ENCODE peak calls at places on chromosomes 11 and 22, in ten cellular contexts. One of them, this sample, is unnamed. For H3K4me1, the result is how much of the 10 kb centered on the place peaks cover.

GRCh38 chr11:128695539-128696221 is 1.8 kb downstream of the FLI1 start:
- DNase-seq in pancreas: no peak
- DNase-seq in CD4-positive, CD25-positive, alpha-beta regulatory T cell: peak
- DNase-seq in spleen: peak
- DNase-seq in OCI-LY7: peak
- DNase-seq in PC-9: no peak
- DNase-seq in adrenal gland: peak
- DNase-seq in psoas muscle: no peak
- DNase-seq in A549: no peak
- DNase-seq in lower lobe of right lung: peak
- DNase-seq in this sample: peak

GRCh38 chr11:78647986-78648875 is 73.6 kb upstream of the NARS2 start:
- DNase-seq in adrenal gland: no peak
- DNase-seq in pancreas: no peak
- DNase-seq in lower lobe of right lung: no peak
- DNase-seq in OCI-LY7: no peak
- DNase-seq in psoas muscle: no peak
- DNase-seq in CD4-positive, CD25-positive, alpha-beta regulatory T cell: no peak
- DNase-seq in spleen: no peak
- DNase-seq in A549: no peak
- DNase-seq in PC-9: no peak
- DNase-seq in this sample: no peak

GRCh38 chr11:66286699-66287098 is 2.2 kb downstream of the YIF1A start:
- DNase-seq in pancreas: peak
- DNase-seq in lower lobe of right lung: no peak
- DNase-seq in A549: no peak
- DNase-seq in CD4-positive, CD25-positive, alpha-beta regulatory T cell: no peak
- DNase-seq in adrenal gland: no peak
- DNase-seq in OCI-LY7: no peak
- DNase-seq in spleen: no peak
- DNase-seq in PC-9: no peak
- DNase-seq in psoas muscle: no peak
- DNase-seq in this sample: no peak

GRCh38 chr11:125072210-125072960 is 9.3 kb downstream of the SLC37A2 start:
- DNase-seq in psoas muscle: no peak
- DNase-seq in pancreas: no peak
- DNase-seq in adrenal gland: no peak
- DNase-seq in OCI-LY7: peak
- DNase-seq in CD4-positive, CD25-positive, alpha-beta regulatory T cell: no peak
- DNase-seq in lower lobe of right lung: peak
- DNase-seq in spleen: peak
- DNase-seq in PC-9: no peak
- DNase-seq in A549: no peak
- DNase-seq in this sample: no peak

GRCh38 chr11:1283906-1284305 is 25.5 kb downstream of the TOLLIP start:
- DNase-seq in adrenal gland: no peak
- DNase-seq in pancreas: no peak
- DNase-seq in spleen: peak
- DNase-seq in OCI-LY7: no peak
- DNase-seq in PC-9: no peak
- DNase-seq in A549: no peak
- DNase-seq in lower lobe of right lung: peak
- DNase-seq in psoas muscle: no peak
- DNase-seq in CD4-positive, CD25-positive, alpha-beta regulatory T cell: no peak
- DNase-seq in this sample: no peak

GRCh38 chr22:39821008-39821407 is 72.6 kb downstream of the ENTHD1 start:
- DNase-seq in PC-9: no peak
- DNase-seq in CD4-positive, CD25-positive, alpha-beta regulatory T cell: no peak
- DNase-seq in lower lobe of right lung: no peak
- DNase-seq in pancreas: no peak
- DNase-seq in spleen: no peak
- DNase-seq in adrenal gland: no peak
- DNase-seq in A549: no peak
- DNase-seq in psoas muscle: no peak
- DNase-seq in OCI-LY7: no peak
- DNase-seq in this sample: no peak

GRCh38 chr11:76337918-76338317 is 43.0 kb downstream of the THAP12 start:
- DNase-seq in lower lobe of right lung: no peak
- DNase-seq in pancreas: no peak
- DNase-seq in CD4-positive, CD25-positive, alpha-beta regulatory T cell: no peak
- DNase-seq in psoas muscle: no peak
- DNase-seq in PC-9: no peak
- DNase-seq in adrenal gland: no peak
- DNase-seq in spleen: no peak
- DNase-seq in OCI-LY7: no peak
- DNase-seq in A549: no peak
- DNase-seq in this sample: no peak

GRCh38 chr11:77636738-77637344 is 753 bp downstream of the CLNS1A start:
- DNase-seq in spleen: no peak
- DNase-seq in A549: no peak
- DNase-seq in adrenal gland: no peak
- DNase-seq in psoas muscle: no peak
- DNase-seq in lower lobe of right lung: no peak
- DNase-seq in PC-9: no peak
- DNase-seq in pancreas: no peak
- DNase-seq in CD4-positive, CD25-positive, alpha-beta regulatory T cell: no peak
- DNase-seq in OCI-LY7: peak
- DNase-seq in this sample: no peak

GRCh38 chr22:47630741-47631534 is 868.5 kb downstream of the TBC1D22A start:
- DNase-seq in psoas muscle: no peak
- DNase-seq in CD4-positive, CD25-positive, alpha-beta regulatory T cell: no peak
- DNase-seq in adrenal gland: no peak
- DNase-seq in lower lobe of right lung: no peak
- DNase-seq in spleen: no peak
- DNase-seq in pancreas: no peak
- DNase-seq in PC-9: no peak
- DNase-seq in OCI-LY7: no peak
- DNase-seq in A549: no peak
- DNase-seq in this sample: no peak

GRCh38 chr22:25002241-25002985 is 49.9 kb downstream of the KIAA1671 start:
- DNase-seq in A549: no peak
- DNase-seq in CD4-positive, CD25-positive, alpha-beta regulatory T cell: peak
- DNase-seq in pancreas: no peak
- DNase-seq in lower lobe of right lung: no peak
- DNase-seq in OCI-LY7: no peak
- DNase-seq in PC-9: no peak
- DNase-seq in adrenal gland: no peak
- DNase-seq in psoas muscle: no peak
- DNase-seq in spleen: no peak
- DNase-seq in this sample: no peak

GRCh38 chr11:79362358-79362757 is 78.5 kb downstream of the TENM4 start:
- DNase-seq in spleen: no peak
- DNase-seq in PC-9: no peak
- DNase-seq in OCI-LY7: no peak
- DNase-seq in adrenal gland: no peak
- DNase-seq in pancreas: no peak
- DNase-seq in CD4-positive, CD25-positive, alpha-beta regulatory T cell: no peak
- DNase-seq in lower lobe of right lung: no peak
- DNase-seq in psoas muscle: no peak
- DNase-seq in A549: no peak
- DNase-seq in this sample: no peak

GRCh38 chr22:22877523-22878210 is 9.9 kb upstream of the IGLL5 start:
- DNase-seq in adrenal gland: peak
- DNase-seq in PC-9: peak
- DNase-seq in CD4-positive, CD25-positive, alpha-beta regulatory T cell: peak
- DNase-seq in lower lobe of right lung: no peak
- DNase-seq in A549: peak
- DNase-seq in psoas muscle: peak
- DNase-seq in OCI-LY7: peak
- DNase-seq in pancreas: peak
- DNase-seq in spleen: peak
- DNase-seq in this sample: peak

DNA sequence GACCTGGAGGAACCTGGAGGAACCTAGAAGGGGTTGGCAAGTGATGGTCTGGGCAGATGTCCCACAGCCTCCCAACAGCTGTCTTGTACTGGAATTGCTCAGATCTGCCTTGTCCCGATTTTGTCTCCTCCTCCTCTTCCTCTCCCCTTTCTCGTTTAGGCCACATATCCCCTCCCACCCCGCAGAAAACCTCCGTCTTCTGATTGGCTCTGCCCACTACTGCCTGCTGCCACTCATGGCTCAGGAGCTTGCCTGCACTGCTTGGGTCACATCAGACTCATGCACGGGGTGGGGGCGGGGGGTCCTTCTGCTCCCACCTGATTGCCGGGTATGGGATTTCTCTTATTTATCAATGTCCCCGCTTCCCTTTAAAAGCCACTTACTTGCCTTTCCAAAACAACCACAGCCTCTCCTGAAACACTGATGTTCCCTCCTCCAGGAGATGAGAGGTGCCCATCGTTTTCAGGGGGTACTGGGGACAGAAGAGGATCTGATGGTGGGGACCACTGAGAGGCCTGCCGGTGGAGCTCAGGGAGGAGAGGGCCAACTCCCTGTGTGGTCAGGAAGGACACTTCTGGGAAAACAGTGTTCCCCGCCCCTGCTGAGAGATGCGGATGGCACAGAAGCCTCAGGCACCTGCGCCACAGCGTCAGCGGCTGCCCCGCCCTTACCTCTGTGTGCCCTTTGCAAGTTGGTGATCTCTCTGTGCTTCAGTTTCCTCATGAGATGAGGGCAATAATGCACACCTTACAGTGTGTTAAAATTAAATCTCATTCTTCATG is 14.7 kb downstream of the TOM1 start:
- DNase-seq in adrenal gland: no peak
- DNase-seq in lower lobe of right lung: no peak
- DNase-seq in PC-9: peak
- DNase-seq in psoas muscle: no peak
- DNase-seq in OCI-LY7: no peak
- DNase-seq in pancreas: no peak
- DNase-seq in A549: no peak
- DNase-seq in spleen: peak
- DNase-seq in CD4-positive, CD25-positive, alpha-beta regulatory T cell: peak
- DNase-seq in this sample: no peak
- H3K4me1 ChIP-seq in adrenal gland: under half
- H3K4me1 ChIP-seq in lower lobe of right lung: under half
- H3K4me1 ChIP-seq in PC-9: half or more
- H3K4me1 ChIP-seq in psoas muscle: half or more
- H3K4me1 ChIP-seq in OCI-LY7: under half
- H3K4me1 ChIP-seq in pancreas: under half
- H3K4me1 ChIP-seq in A549: under half
- H3K4me1 ChIP-seq in spleen: half or more
- H3K4me1 ChIP-seq in CD4-positive, CD25-positive, alpha-beta regulatory T cell: half or more
- H3K4me1 ChIP-seq in this sample: under half

GRCh38 chr11:123246749-123247497 is 51.9 kb upstream of the CLMP start:
- DNase-seq in OCI-LY7: peak
- DNase-seq in CD4-positive, CD25-positive, alpha-beta regulatory T cell: peak
- DNase-seq in PC-9: peak
- DNase-seq in pancreas: peak
- DNase-seq in A549: peak
- DNase-seq in adrenal gland: peak
- DNase-seq in spleen: peak
- DNase-seq in lower lobe of right lung: peak
- DNase-seq in psoas muscle: peak
- DNase-seq in this sample: peak
- H3K4me3 ChIP-seq in OCI-LY7: no peak
- H3K4me3 ChIP-seq in CD4-positive, CD25-positive, alpha-beta regulatory T cell: peak
- H3K4me3 ChIP-seq in PC-9: no peak
- H3K4me3 ChIP-seq in pancreas: no peak
- H3K4me3 ChIP-seq in A549: no peak
- H3K4me3 ChIP-seq in adrenal gland: no peak
- H3K4me3 ChIP-seq in spleen: no peak
- H3K4me3 ChIP-seq in lower lobe of right lung: no peak
- H3K4me3 ChIP-seq in psoas muscle: peak
- H3K4me3 ChIP-seq in this sample: no peak

GRCh38 chr11:8941341-8942103 is 1.3 kb downstream of the ASCL3 start:
- DNase-seq in CD4-positive, CD25-positive, alpha-beta regulatory T cell: no peak
- DNase-seq in adrenal gland: no peak
- DNase-seq in lower lobe of right lung: no peak
- DNase-seq in pancreas: no peak
- DNase-seq in psoas muscle: no peak
- DNase-seq in OCI-LY7: no peak
- DNase-seq in spleen: no peak
- DNase-seq in PC-9: no peak
- DNase-seq in A549: no peak
- DNase-seq in this sample: no peak

GRCh38 chr11:8937159-8937558 is 4.4 kb upstream of the C11orf16 start:
- DNase-seq in OCI-LY7: no peak
- DNase-seq in spleen: no peak
- DNase-seq in adrenal gland: no peak
- DNase-seq in pancreas: no peak
- DNase-seq in PC-9: no peak
- DNase-seq in CD4-positive, CD25-positive, alpha-beta regulatory T cell: no peak
- DNase-seq in psoas muscle: no peak
- DNase-seq in lower lobe of right lung: no peak
- DNase-seq in A549: no peak
- DNase-seq in this sample: no peak

GRCh38 chr11:8933931-8934330 is 1.2 kb upstream of the C11orf16 start:
- DNase-seq in psoas muscle: no peak
- DNase-seq in A549: no peak
- DNase-seq in CD4-positive, CD25-positive, alpha-beta regulatory T cell: no peak
- DNase-seq in PC-9: no peak
- DNase-seq in lower lobe of right lung: no peak
- DNase-seq in spleen: no peak
- DNase-seq in OCI-LY7: no peak
- DNase-seq in adrenal gland: no peak
- DNase-seq in pancreas: no peak
- DNase-seq in this sample: no peak

GRCh38 chr11:8934735-8935478 is 2.2 kb upstream of the C11orf16 start:
- DNase-seq in spleen: no peak
- DNase-seq in pancreas: no peak
- DNase-seq in lower lobe of right lung: no peak
- DNase-seq in adrenal gland: peak
- DNase-seq in psoas muscle: no peak
- DNase-seq in A549: no peak
- DNase-seq in CD4-positive, CD25-positive, alpha-beta regulatory T cell: no peak
- DNase-seq in OCI-LY7: no peak
- DNase-seq in PC-9: peak
- DNase-seq in this sample: no peak

DNA sequence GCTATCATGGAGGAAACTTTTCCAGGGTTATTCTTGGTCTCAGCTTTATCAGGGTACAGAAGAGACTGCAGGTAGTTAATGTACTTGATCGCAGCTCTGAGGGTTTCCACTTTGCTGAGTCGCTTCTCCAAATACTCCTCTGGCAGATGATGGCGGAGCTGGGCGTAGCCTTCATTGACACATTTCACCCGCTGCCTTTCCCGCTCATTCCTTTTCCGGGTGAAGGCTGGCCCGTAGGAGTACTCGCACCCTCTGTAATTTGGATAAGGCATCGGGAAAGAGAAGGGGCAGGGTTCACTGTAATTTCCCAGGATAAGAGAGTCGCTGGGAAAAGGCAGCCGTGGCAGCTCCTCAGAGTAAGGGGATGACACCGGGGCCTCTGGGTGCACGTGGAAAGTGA is 4.9 kb upstream of the C11orf16 start:
- DNase-seq in A549: no peak
- DNase-seq in OCI-LY7: no peak
- DNase-seq in adrenal gland: no peak
- DNase-seq in CD4-positive, CD25-positive, alpha-beta regulatory T cell: no peak
- DNase-seq in pancreas: no peak
- DNase-seq in PC-9: no peak
- DNase-seq in lower lobe of right lung: no peak
- DNase-seq in psoas muscle: no peak
- DNase-seq in spleen: no peak
- DNase-seq in this sample: no peak
- H3K4me1 ChIP-seq in A549: under half
- H3K4me1 ChIP-seq in OCI-LY7: under half
- H3K4me1 ChIP-seq in adrenal gland: under half
- H3K4me1 ChIP-seq in CD4-positive, CD25-positive, alpha-beta regulatory T cell: under half
- H3K4me1 ChIP-seq in pancreas: under half
- H3K4me1 ChIP-seq in PC-9: under half
- H3K4me1 ChIP-seq in lower lobe of right lung: under half
- H3K4me1 ChIP-seq in psoas muscle: under half
- H3K4me1 ChIP-seq in spleen: under half
- H3K4me1 ChIP-seq in this sample: under half

GRCh38 chr11:86951706-86952105 is 3.5 kb downstream of the FZD4 start:
- DNase-seq in A549: no peak
- DNase-seq in CD4-positive, CD25-positive, alpha-beta regulatory T cell: no peak
- DNase-seq in lower lobe of right lung: no peak
- DNase-seq in adrenal gland: no peak
- DNase-seq in PC-9: no peak
- DNase-seq in psoas muscle: no peak
- DNase-seq in OCI-LY7: no peak
- DNase-seq in spleen: no peak
- DNase-seq in pancreas: no peak
- DNase-seq in this sample: no peak
- H3K4me3 ChIP-seq in A549: no peak
- H3K4me3 ChIP-seq in CD4-positive, CD25-positive, alpha-beta regulatory T cell: no peak
- H3K4me3 ChIP-seq in lower lobe of right lung: peak
- H3K4me3 ChIP-seq in adrenal gland: no peak
- H3K4me3 ChIP-seq in PC-9: no peak
- H3K4me3 ChIP-seq in psoas muscle: peak
- H3K4me3 ChIP-seq in OCI-LY7: no peak
- H3K4me3 ChIP-seq in spleen: peak
- H3K4me3 ChIP-seq in pancreas: no peak
- H3K4me3 ChIP-seq in this sample: no peak